ENCODE peak calls at places on chromosomes 13 and 19, in four cellular contexts. L is breast epithelium; C is CD8-positive, alpha-beta memory T cell; S is CD8-positive, alpha-beta T cell. G is an unnamed sample. For H3K4me1, the result is how much of the 10 kb centered on the place peaks cover.

GRCh38 chr13:112894673-112895481 is 74.1 kb upstream of the MCF2L start:
- DNase-seq in L (no peak), C (no peak), S (no peak), G (no peak)

GRCh38 chr19:40605201-40605971 is 4.2 kb downstream of the LTBP4 start:
- DNase-seq in L (peak), C (peak), S (peak), G (peak)

GRCh38 chr13:33090755-33091454 is 74.7 kb downstream of the KL start:
- DNase-seq in L (no peak), C (no peak), S (no peak), G (no peak)

GRCh38 chr19:38893341-38893771 is 6.1 kb downstream of the SIRT2 start:
- DNase-seq in L (no peak), C (no peak), S (no peak), G (peak)

GRCh38 chr13:112733661-112734379 is 44.0 kb downstream of the ATP11A start:
- DNase-seq in L (no peak), C (no peak), S (no peak), G (no peak)

GRCh38 chr19:48244289-48244688 is 11.4 kb downstream of the CARD8 start:
- DNase-seq in L (no peak), C (peak), S (peak), G (no peak)

GRCh38 chr19:14434543-14435319 is 1.6 kb downstream of the PKN1 start:
- DNase-seq in L (no peak), C (peak), S (no peak), G (peak)

GRCh38 chr13:24650157-24650556 is 30.1 kb upstream of the ATP12A start:
- DNase-seq in L (no peak), C (no peak), S (no peak), G (no peak)

GRCh38 chr13:110216403-110217041 is 90.4 kb downstream of the COL4A1 start:
- DNase-seq in L (no peak), C (no peak), S (no peak), G (no peak)

GRCh38 chr19:39202998-39203355 is 1.1 kb downstream of the SYCN start:
- DNase-seq in L (no peak), C (no peak), S (no peak), G (no peak)

GRCh38 chr19:6779204-6779603 is 6.7 kb downstream of the VAV1 start:
- DNase-seq in L (no peak), C (no peak), S (no peak), G (no peak)

GRCh38 chr13:97212540-97213146 is 9.5 kb upstream of the MBNL2 start:
- DNase-seq in L (no peak), C (no peak), S (no peak), G (no peak)

GRCh38 chr13:30105381-30105780 is 202.0 kb downstream of the KATNAL1 start:
- DNase-seq in L (no peak), C (no peak), S (no peak), G (no peak)

GRCh38 chr13:50512602-50513527 is 330.6 kb downstream of the DLEU7 start:
- DNase-seq in L (no peak), C (peak), S (peak), G (peak)

GRCh38 chr13:42274386-42275097 is 2.6 kb downstream of the AKAP11 start:
- DNase-seq in L (no peak), C (no peak), S (no peak), G (no peak)

GRCh38 chr19:55446060-55446459 is 3.0 kb upstream of the SHISA7 start:
- DNase-seq in L (no peak), C (no peak), S (no peak), G (no peak)

GRCh38 chr13:78015782-78016181 is 97.2 kb upstream of the EDNRB start:
- DNase-seq in L (no peak), C (no peak), S (no peak), G (no peak)

GRCh38 chr13:25783480-25784081 is 268.2 kb downstream of the SHISA2 start:
- DNase-seq in L (no peak), C (no peak), S (no peak), G (no peak)

GRCh38 chr13:114166381-114167131 is 12.5 kb upstream of the CFAP97D2 start:
- DNase-seq in L (no peak), C (no peak), S (no peak), G (peak)

GRCh38 chr19:16435238-16435911 is 36.4 kb downstream of the EPS15L1 start:
- DNase-seq in L (no peak), C (no peak), S (peak), G (peak)

GRCh38 chr19:51901860-51902259 is 3.0 kb downstream of the ZNF649 start:
- DNase-seq in L (no peak), C (no peak), S (no peak), G (no peak)

GRCh38 chr13:27170521-27171243 is 929 bp downstream of the USP12 start:
- DNase-seq in L (no peak), C (peak), S (peak), G (peak)

GRCh38 chr19:46823049-46823448 is 27.6 kb downstream of the AP2S1 start:
- DNase-seq in L (no peak), C (no peak), S (no peak), G (no peak)

GRCh38 chr13:80131204-80131603 is 209.7 kb downstream of the SPRY2 start:
- DNase-seq in L (no peak), C (no peak), S (no peak), G (peak)

GRCh38 chr13:32261567-32261966 is 53.6 kb downstream of the ZAR1L start:
- DNase-seq in L (no peak), C (no peak), S (no peak), G (peak)

GRCh38 chr19:28859811-28860210 is 353.1 kb downstream of the UQCRFS1 start:
- DNase-seq in L (no peak), C (no peak), S (no peak), G (no peak)

GRCh38 chr19:39126593-39127187 is 1.1 kb downstream of the PAK4 start:
- DNase-seq in L (no peak), C (no peak), S (no peak), G (no peak)

GRCh38 chr13:97307544-97307881 is 85.4 kb downstream of the MBNL2 start:
- DNase-seq in L (no peak), C (no peak), S (no peak), G (no peak)

GRCh38 chr19:49817964-49818690 is at the start of gene MED25:
- DNase-seq in L (peak), C (peak), S (peak), G (peak)

GRCh38 chr13:59914556-59914955 is 249.2 kb downstream of the DIAPH3 start:
- DNase-seq in L (no peak), C (no peak), S (no peak), G (no peak)

GRCh38 chr13:96982672-96983071 is 11.6 kb downstream of the OXGR1 start:
- DNase-seq in L (no peak), C (no peak), S (no peak), G (no peak)

GRCh38 chr19:13132471-13133166 is 14.6 kb downstream of the NACC1 start:
- DNase-seq in L (no peak), C (peak), S (no peak), G (no peak)

GRCh38 chr13:114318624-114319023 is 4.3 kb downstream of the CHAMP1 start:
- DNase-seq in L (no peak), C (no peak), S (no peak), G (no peak)

GRCh38 chr13:27334774-27335490 is 64.3 kb downstream of the RASL11A start:
- DNase-seq in L (no peak), C (no peak), S (no peak), G (no peak)

GRCh38 chr19:58154287-58154678 is 3.7 kb upstream of the ZNF329 start:
- DNase-seq in L (peak), C (no peak), S (no peak), G (peak)

GRCh38 chr13:74193391-74193790 is 59.2 kb upstream of the KLF12 start:
- DNase-seq in L (no peak), C (no peak), S (no peak), G (no peak)

GRCh38 chr13:75618308-75618707 is 17.8 kb upstream of the LMO7 start:
- DNase-seq in L (no peak), C (no peak), S (no peak), G (no peak)

GRCh38 chr19:53333071-53333465 is 481 bp upstream of the ZNF845 start:
- DNase-seq in L (no peak), C (peak), S (peak), G (peak)

GRCh38 chr19:53333466-53334449 is at the start of gene ZNF845:
- DNase-seq in L (peak), C (peak), S (peak), G (peak)

GRCh38 chr19:53328967-53329366 is 4.6 kb upstream of the ZNF845 start:
- DNase-seq in L (no peak), C (no peak), S (no peak), G (peak)

DNA sequence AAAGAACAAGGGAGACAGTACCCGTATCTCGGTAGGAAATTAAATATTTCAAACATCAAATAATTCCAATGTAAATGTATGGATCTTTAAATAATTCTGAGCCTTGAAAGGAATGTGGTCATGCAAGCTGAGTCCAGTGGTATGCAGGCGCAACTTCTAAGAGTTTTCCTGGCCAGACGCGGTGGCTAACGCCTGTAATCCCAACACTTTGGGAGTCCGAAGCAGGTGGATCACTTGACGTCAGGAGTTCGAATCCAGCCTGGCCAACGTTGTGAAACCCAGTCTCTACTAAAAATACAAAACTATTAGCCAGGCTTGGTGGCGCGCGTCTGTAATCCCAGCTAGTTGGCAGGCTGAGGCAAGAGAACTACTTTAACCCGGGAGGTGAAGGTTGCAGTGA is 1.1 kb upstream of the ZNF845 start:
- DNase-seq in L (no peak), C (no peak), S (no peak), G (no peak)
- H3K4me3 ChIP-seq in L (peak), C (no peak), S (no peak), G (no peak)

DNA sequence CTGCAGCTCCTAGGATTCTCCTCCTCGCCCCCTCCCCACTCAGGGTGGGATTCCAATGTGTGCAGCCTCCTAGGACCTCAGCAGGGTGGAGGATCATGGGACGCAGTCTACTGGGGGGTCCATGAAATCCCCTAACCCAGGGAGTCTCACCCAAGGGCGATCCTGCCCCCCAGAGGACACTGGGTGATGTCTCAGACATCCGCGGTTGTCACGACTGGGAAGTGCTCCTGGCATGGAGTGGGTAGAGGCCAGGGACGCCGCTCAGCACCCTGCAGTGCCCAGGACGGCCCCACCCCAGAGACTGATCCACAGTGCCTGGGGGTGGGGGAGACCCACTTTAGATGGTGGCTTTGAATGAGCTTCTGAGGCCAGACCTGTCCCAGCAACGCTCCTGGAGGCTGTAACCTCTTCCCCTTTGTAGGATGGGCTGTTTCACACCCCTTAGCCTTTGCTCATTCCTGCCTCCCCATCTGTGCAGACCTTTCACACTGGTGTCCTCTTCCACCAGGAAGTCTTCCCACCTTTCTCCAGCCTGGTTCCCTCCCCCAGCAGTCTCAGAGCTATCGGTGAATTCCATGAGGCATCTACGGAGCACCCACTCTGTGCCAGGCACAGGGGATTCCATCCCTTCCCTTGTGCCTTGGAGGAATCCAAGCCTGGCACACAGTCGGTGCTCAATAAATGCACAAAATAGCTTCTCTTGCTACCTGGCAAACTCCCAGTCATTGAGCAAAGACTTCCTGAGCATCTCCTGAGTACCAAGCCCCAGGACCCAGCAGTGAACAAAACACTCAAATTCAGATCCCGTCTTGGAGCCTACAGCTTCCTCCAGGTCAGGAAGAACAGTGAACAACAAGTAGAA is 10.5 kb downstream of the SMIM24 start:
- DNase-seq in L (no peak), C (no peak), S (no peak), G (no peak)
- H3K27ac ChIP-seq in L (peak), C (no peak), S (no peak), G (no peak)

GRCh38 chr19:18504886-18505610 is 16.8 kb downstream of the ELL start:
- DNase-seq in L (no peak), C (no peak), S (no peak), G (no peak)
- H3K4me1 ChIP-seq in L (under half), C (half or more), S (half or more), G (half or more)

GRCh38 chr13:94710881-94711560 is 1.3 kb downstream of the SOX21 start:
- DNase-seq in L (no peak), C (no peak), S (no peak), G (no peak)
- H3K4me3 ChIP-seq in L (peak), C (no peak), S (no peak), G (peak)

DNA sequence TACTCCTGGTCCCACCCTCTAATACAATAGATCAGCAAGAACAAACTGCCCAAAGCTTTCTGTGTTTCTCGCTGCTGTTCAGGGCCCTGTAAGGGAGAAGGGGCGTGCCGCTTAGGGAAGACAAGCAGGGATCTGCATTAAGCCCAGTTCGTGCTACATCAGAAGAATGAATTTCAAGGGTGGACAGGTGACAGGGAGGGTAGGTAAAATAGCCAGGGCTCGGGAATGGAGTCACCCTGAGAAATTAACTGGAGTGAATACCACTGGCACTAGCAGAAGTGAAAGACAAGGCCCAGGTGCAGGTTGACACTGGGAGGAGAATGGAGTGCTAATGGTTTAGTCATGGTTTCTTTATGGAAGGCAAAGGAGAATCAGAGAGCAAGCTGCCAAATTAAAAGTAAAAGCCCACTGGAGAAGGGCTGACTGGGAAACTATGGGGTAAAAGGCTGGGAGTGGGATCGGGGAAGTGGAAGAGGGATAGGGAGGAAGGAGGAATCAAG is 183.1 kb upstream of the TSC22D1 start:
- DNase-seq in L (no peak), C (no peak), S (no peak), G (no peak)
- H3K27ac ChIP-seq in L (peak), C (no peak), S (no peak), G (no peak)

GRCh38 chr19:8397291-8397690 is 7.1 kb downstream of the RAB11B start:
- DNase-seq in L (no peak), C (no peak), S (no peak), G (no peak)
- H3K4me1 ChIP-seq in L (under half), C (under half), S (under half), G (under half)

GRCh38 chr13:48723168-48723567 is 69.4 kb downstream of the CYSLTR2 start:
- DNase-seq in L (no peak), C (no peak), S (no peak), G (no peak)
- H3K4me3 ChIP-seq in L (no peak), C (no peak), S (no peak), G (no peak)

GRCh38 chr19:44590245-44591059 is 22.9 kb upstream of the IGSF23 start:
- DNase-seq in L (no peak), C (no peak), S (no peak), G (no peak)
- H3K27ac ChIP-seq in L (no peak), C (peak), S (no peak), G (no peak)